ENCODE peak calls at places on chromosomes 2 and 18, in seven cellular contexts. J is psoas muscle, O is ascending aorta, C is H1, B is lower lobe of right lung, M is fibroblast of pulmonary artery, S is SK-N-SH. G is an unnamed sample.

GRCh38 chr2:218238896-218239295 is 21.9 kb downstream of the ARPC2 start:
- DNase-seq in J (no peak), O (no peak), C (no peak), B (no peak), M (no peak), S (no peak), G (no peak)

GRCh38 chr2:167925775-167926174 is 321.6 kb downstream of the STK39 start:
- DNase-seq in J (no peak), O (no peak), C (no peak), B (no peak), M (no peak), S (peak), G (no peak)

GRCh38 chr2:129925381-129925780 is 54.1 kb upstream of the RAB6C start:
- DNase-seq in J (no peak), O (no peak), C (no peak), B (no peak), M (no peak), S (no peak), G (no peak)

GRCh38 chr2:54660752-54661151 is 62.7 kb upstream of the EML6 start:
- DNase-seq in J (no peak), O (no peak), C (no peak), B (no peak), M (no peak), S (no peak), G (no peak)

GRCh38 chr2:39338502-39338901 is 94.7 kb upstream of the CDKL4 start:
- DNase-seq in J (no peak), O (no peak), C (no peak), B (no peak), M (no peak), S (no peak), G (no peak)

GRCh38 chr18:24273596-24273995 is 124.0 kb downstream of the OSBPL1A start:
- DNase-seq in J (no peak), O (no peak), C (no peak), B (no peak), M (no peak), S (no peak), G (no peak)

GRCh38 chr2:6866239-6866745 is 585 bp upstream of the CMPK2 start:
- DNase-seq in J (no peak), O (no peak), C (no peak), B (no peak), M (peak), S (peak), G (no peak)

GRCh38 chr2:38592951-38593350 is 9.8 kb downstream of the HNRNPLL start:
- DNase-seq in J (no peak), O (no peak), C (no peak), B (no peak), M (no peak), S (no peak), G (peak)

GRCh38 chr2:134275058-134275862 is 21.4 kb downstream of the MGAT5 start:
- DNase-seq in J (no peak), O (no peak), C (no peak), B (no peak), M (no peak), S (no peak), G (no peak)

GRCh38 chr2:3041841-3042600 is 335.6 kb downstream of the EIPR1 start:
- DNase-seq in J (peak), O (no peak), C (no peak), B (no peak), M (no peak), S (peak), G (no peak)

GRCh38 chr18:8801263-8801901 is 96.0 kb downstream of the MTCL1 start:
- DNase-seq in J (no peak), O (no peak), C (no peak), B (no peak), M (peak), S (no peak), G (peak)

GRCh38 chr2:85761512-85761944 is 7.7 kb downstream of the ATOH8 start:
- DNase-seq in J (peak), O (no peak), C (no peak), B (no peak), M (no peak), S (no peak), G (no peak)

GRCh38 chr2:30708491-30709290 is 98.6 kb downstream of the CAPN13 start:
- DNase-seq in J (no peak), O (peak), C (no peak), B (no peak), M (peak), S (no peak), G (peak)

GRCh38 chr18:1779587-1779986 is 791.7 kb downstream of the METTL4 start:
- DNase-seq in J (no peak), O (no peak), C (no peak), B (no peak), M (no peak), S (no peak), G (no peak)

GRCh38 chr2:25505630-25506029 is 163.9 kb upstream of the DNMT3A start:
- DNase-seq in J (no peak), O (no peak), C (no peak), B (no peak), M (peak), S (no peak), G (no peak)

GRCh38 chr2:130884503-130884902 is 47.8 kb downstream of the ARHGEF4 start:
- DNase-seq in J (no peak), O (no peak), C (no peak), B (no peak), M (no peak), S (no peak), G (no peak)

GRCh38 chr2:46487667-46488333 is 8.4 kb downstream of the TMEM247 start:
- DNase-seq in J (peak), O (peak), C (no peak), B (peak), M (peak), S (no peak), G (peak)

GRCh38 chr2:40317756-40318155 is 134.1 kb downstream of the SLC8A1 start:
- DNase-seq in J (no peak), O (no peak), C (no peak), B (no peak), M (no peak), S (no peak), G (no peak)

GRCh38 chr2:190847504-190848201 is 33.0 kb upstream of the GLS start:
- DNase-seq in J (no peak), O (no peak), C (no peak), B (no peak), M (peak), S (no peak), G (peak)

GRCh38 chr2:98560256-98560771 is 48.0 kb downstream of the COA5 start:
- DNase-seq in J (no peak), O (no peak), C (no peak), B (no peak), M (peak), S (no peak), G (peak)

GRCh38 chr2:240800241-240800640 is 19.8 kb downstream of the KIF1A start:
- DNase-seq in J (peak), O (no peak), C (no peak), B (peak), M (peak), S (no peak), G (peak)

GRCh38 chr2:26185954-26186353 is 13.1 kb downstream of the GAREM2 start:
- DNase-seq in J (no peak), O (peak), C (no peak), B (no peak), M (no peak), S (peak), G (no peak)

GRCh38 chr18:34990571-34990970 is 50.6 kb upstream of the MAPRE2 start:
- DNase-seq in J (no peak), O (no peak), C (no peak), B (no peak), M (peak), S (no peak), G (peak)

GRCh38 chr2:170185319-170185718 is 7.4 kb downstream of the MYO3B start:
- DNase-seq in J (no peak), O (no peak), C (no peak), B (no peak), M (no peak), S (no peak), G (no peak)

GRCh38 chr18:79200546-79201268 is 131.5 kb downstream of the ATP9B start:
- DNase-seq in J (peak), O (no peak), C (peak), B (peak), M (peak), S (peak), G (peak)

GRCh38 chr2:175030380-175031271 is 25.4 kb upstream of the CHN1 start:
- DNase-seq in J (no peak), O (peak), C (peak), B (no peak), M (peak), S (peak), G (peak)

GRCh38 chr2:85635636-85636035 is 19.6 kb downstream of the USP39 start:
- DNase-seq in J (no peak), O (no peak), C (no peak), B (no peak), M (peak), S (no peak), G (no peak)

GRCh38 chr18:37309059-37309458 is 256.5 kb downstream of the CELF4 start:
- DNase-seq in J (no peak), O (no peak), C (no peak), B (no peak), M (peak), S (no peak), G (no peak)

GRCh38 chr2:218405365-218406208 is 5.9 kb downstream of the CTDSP1 start:
- DNase-seq in J (peak), O (peak), C (no peak), B (peak), M (no peak), S (peak), G (no peak)

GRCh38 chr2:101803945-101804696 is 106.6 kb downstream of the MAP4K4 start:
- DNase-seq in J (no peak), O (no peak), C (no peak), B (no peak), M (peak), S (peak), G (peak)

DNA sequence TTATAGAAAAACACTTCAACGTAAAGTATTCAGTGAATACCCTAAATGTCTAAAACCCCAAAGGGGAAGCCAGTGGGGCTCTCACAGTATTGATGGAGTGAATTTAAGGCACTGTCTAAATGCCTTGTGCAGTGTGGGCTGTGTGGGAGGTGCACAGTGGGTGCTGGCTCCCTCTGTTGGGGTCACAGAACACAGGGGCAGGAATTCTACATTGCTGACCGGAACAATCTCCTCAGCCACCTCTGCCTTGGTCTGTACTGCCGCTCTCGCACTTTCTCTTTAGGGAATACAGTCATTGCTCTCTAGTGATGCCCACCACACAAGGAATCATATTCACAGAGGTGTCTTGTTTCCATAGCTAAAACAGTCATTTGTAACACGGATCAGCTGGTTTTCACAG is 45.4 kb downstream of the SPRED2 start:
- DNase-seq in J (no peak), O (no peak), C (no peak), B (no peak), M (no peak), S (no peak), G (no peak)
- TF ChIP-seq CTCF in J (no peak), O (no peak), C (no peak), B (no peak), M (peak), S (no peak), G (no peak)

GRCh38 chr2:237581326-237581725 is 9.2 kb downstream of the RAB17 start:
- DNase-seq in J (no peak), O (no peak), C (no peak), B (peak), M (no peak), S (no peak), G (no peak)
- H3K4me3 ChIP-seq in J (peak), O (no peak), C (no peak), B (no peak), M (no peak), S (no peak), G (no peak)

GRCh38 chr2:212548459-212548815 is 9.8 kb upstream of the ERBB4 start:
- DNase-seq in J (no peak), O (peak), C (no peak), B (no peak), M (peak), S (peak), G (peak)
- TF ChIP-seq CTCF in J (peak), O (peak), C (peak), B (peak), M (peak), S (peak), G (peak)

DNA sequence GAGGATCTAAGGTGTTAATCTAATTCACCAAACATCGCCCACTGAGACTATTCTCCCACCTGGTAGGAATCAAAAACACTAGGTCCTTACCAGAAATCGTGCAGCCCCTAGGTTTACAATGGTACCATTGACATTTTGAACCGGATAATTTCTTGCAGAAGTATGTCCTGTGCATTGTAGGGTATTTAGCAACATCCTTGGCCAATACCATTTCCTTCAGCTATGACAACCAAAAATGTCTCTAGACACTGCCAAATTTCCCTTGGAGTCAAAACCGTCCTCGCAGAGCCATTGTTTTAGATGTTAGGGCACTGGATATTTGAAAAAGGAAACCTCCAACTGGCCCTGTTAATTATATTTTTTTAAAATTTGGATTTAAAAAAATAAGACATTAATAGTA is 3.8 kb downstream of the VPS54 start:
- DNase-seq in J (no peak), O (no peak), C (no peak), B (no peak), M (peak), S (no peak), G (no peak)
- H3K4me3 ChIP-seq in J (peak), O (no peak), C (no peak), B (no peak), M (no peak), S (no peak), G (no peak)

GRCh38 chr2:222703866-222704265 is 32.4 kb downstream of the MOGAT1 start:
- DNase-seq in J (no peak), O (no peak), C (no peak), B (no peak), M (peak), S (no peak), G (no peak)
- TF ChIP-seq CTCF in J (no peak), O (no peak), C (no peak), B (no peak), M (no peak), S (no peak), G (no peak)

G was measured in AG10803.